ENCODE peak calls at places on chromosomes 11 and 22, in four cellular contexts. B is A549, A is HepG2, I is GM12878. F is an unnamed sample.
A peak's percentile ranks its signal among the peaks of the same experiment; 100 is the strongest.

GRCh38 chr11:3058753-3059664 is 1.8 kb upstream of the CARS1 start:
- DNase-seq in B (no peak), A (peak; percentile 40), I (no peak), F (peak; percentile 72)

GRCh38 chr11:46675288-46675851 is 25.0 kb downstream of the ARHGAP1 start:
- DNase-seq in B (peak; percentile 52), A (peak; percentile 55), I (no peak), F (no peak)

GRCh38 chr22:33329398-33329797 is 271.2 kb upstream of the SYN3 start:
- DNase-seq in B (no peak), A (peak; percentile 33), I (no peak), F (no peak)

GRCh38 chr22:30186535-30186934 is 60.0 kb downstream of the LIF start:
- DNase-seq in B (no peak), A (peak; percentile 58), I (no peak), F (no peak)

GRCh38 chr11:62427630-62428233 is 8.9 kb downstream of the SCGB1A1 start:
- DNase-seq in B (no peak), A (no peak), I (peak; percentile 41), F (no peak)

GRCh38 chr11:75841739-75842138 is 26.7 kb downstream of the UVRAG start:
- DNase-seq in B (no peak), A (no peak), I (no peak), F (no peak)

GRCh38 chr22:49305215-49305965 is 522.3 kb downstream of the BRD1 start:
- DNase-seq in B (peak; percentile 31), A (peak; percentile 27), I (no peak), F (peak; percentile 72)

GRCh38 chr11:13889566-13890214 is 72.8 kb upstream of the SPON1 start:
- DNase-seq in B (no peak), A (no peak), I (no peak), F (no peak)

GRCh38 chr11:62140302-62141110 is 16.7 kb downstream of the INCENP start:
- DNase-seq in B (no peak), A (no peak), I (no peak), F (no peak)

GRCh38 chr22:42696331-42696967 is 24.2 kb downstream of the A4GALT start:
- DNase-seq in B (no peak), A (no peak), I (no peak), F (no peak)

GRCh38 chr11:114162719-114163123 is 103.2 kb downstream of the ZBTB16 start:
- DNase-seq in B (peak; percentile 35), A (no peak), I (no peak), F (no peak)

GRCh38 chr11:125330462-125331325 is 165.4 kb downstream of the FEZ1 start:
- DNase-seq in B (no peak), A (no peak), I (no peak), F (no peak)

GRCh38 chr11:67484847-67485311 is 2.1 kb downstream of the AIP start:
- DNase-seq in B (no peak), A (no peak), I (peak; percentile 76), F (no peak)
- TF ChIP-seq CHD4 in B (no peak), A (no peak), I (no peak), F (no peak)

DNA sequence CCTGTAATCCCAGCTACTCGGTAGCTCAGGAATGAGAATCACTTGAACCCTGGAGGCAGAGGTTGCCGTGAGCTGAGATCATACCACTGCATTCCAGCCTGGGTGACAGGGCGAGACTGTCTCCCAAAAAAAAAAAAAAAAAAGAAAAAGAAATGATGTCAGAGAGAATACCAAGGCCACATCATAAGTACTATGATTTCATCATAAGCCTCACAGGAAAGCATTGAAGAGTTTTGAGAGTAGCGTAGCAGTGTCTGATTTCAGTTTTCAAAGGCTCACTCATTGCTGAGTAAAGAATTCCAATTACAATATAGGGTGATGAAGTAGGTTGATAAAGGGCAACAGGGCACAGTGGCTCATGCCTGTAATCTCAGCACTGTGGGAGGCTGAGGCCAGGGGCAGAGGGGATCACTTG is 88.8 kb downstream of the MRTFA start:
- DNase-seq in B (no peak), A (no peak), I (no peak), F (no peak)
- TF ChIP-seq SMC3 in B (no peak), A (no peak), I (no peak), F (no peak)

GRCh38 chr11:121965330-121965729 is 150.7 kb downstream of the BLID start:
- DNase-seq in B (no peak), A (no peak), I (no peak), F (no peak)
- TF ChIP-seq CHD4 in B (no peak), A (no peak), I (no peak), F (no peak)

GRCh38 chr11:131217313-131218297 is 152.8 kb upstream of the NTM start:
- DNase-seq in B (no peak), A (no peak), I (no peak), F (no peak)
- TF ChIP-seq SMC3 in B (no peak), A (no peak), I (peak; percentile 75), F (no peak)

F was measured in K562.